ENCODE peak calls at places on chromosome 19, in nine cellular contexts. P is fibroblast of pulmonary artery; S is fibroblast of gingiva; D is T-cell; X is NCI-H1092; B is stimulated activated CD4-positive, alpha-beta T cell treated with anti-CD3 and anti-CD28 coated beads, TNF-alpha, amount 100 ng/mL, for 1 hour; Q is stimulated activated CD8-positive, alpha-beta memory T cell treated with anti-CD3 and anti-CD28 coated beads, Interleukin-15, amount 100 ng/mL, for 24 hours; E is 8988T; Y is breast epithelium. W is an unnamed sample.

GRCh38 chr19:7833225-7834156 is 3.5 kb downstream of the EVI5L start:
- DNase-seq in D (no peak), B (no peak), P (peak), Y (no peak), S (peak), X (no peak), E (peak), Q (no peak), W (no peak)

GRCh38 chr19:41821003-41821735 is 23.3 kb downstream of the LYPD4 start:
- DNase-seq in Y (no peak), E (peak), D (no peak), S (no peak), Q (no peak), P (peak), X (peak), B (no peak), W (no peak)

GRCh38 chr19:3186377-3186688 is 603 bp downstream of the NCLN start:
- DNase-seq in Y (no peak), P (no peak), B (no peak), Q (no peak), D (no peak), X (no peak), E (no peak), S (no peak), W (no peak)

GRCh38 chr19:6229951-6230712 is 49.6 kb downstream of the MLLT1 start:
- DNase-seq in D (no peak), E (no peak), B (no peak), X (no peak), S (no peak), P (no peak), Q (no peak), Y (no peak), W (no peak)

GRCh38 chr19:18594824-18595373 is 6.3 kb downstream of the REX1BD start:
- DNase-seq in B (no peak), X (no peak), Q (no peak), S (no peak), Y (no peak), E (peak), D (no peak), P (no peak), W (no peak)

GRCh38 chr19:23460656-23461055 is 65.4 kb upstream of the ZNF91 start:
- DNase-seq in Q (no peak), X (no peak), S (no peak), B (no peak), E (no peak), D (no peak), Y (no peak), P (no peak), W (no peak)

GRCh38 chr19:51771369-51771768 is 10.4 kb downstream of the FPR2 start:
- DNase-seq in E (no peak), B (no peak), P (peak), D (peak), X (no peak), S (no peak), Y (no peak), Q (no peak), W (no peak)

GRCh38 chr19:40780582-40780981 is 2.5 kb downstream of the RAB4B start:
- DNase-seq in Q (no peak), P (no peak), Y (no peak), S (no peak), E (no peak), B (no peak), D (no peak), X (no peak), W (no peak)

GRCh38 chr19:46296722-46297431 is at the start of gene HIF3A:
- DNase-seq in B (no peak), X (no peak), P (peak), Q (no peak), D (no peak), E (no peak), Y (no peak), S (no peak), W (no peak)

GRCh38 chr19:14507704-14508246 is 10.4 kb downstream of the DNAJB1 start:
- DNase-seq in Q (no peak), P (peak), S (peak), E (no peak), X (no peak), B (no peak), D (no peak), Y (no peak), W (no peak)

GRCh38 chr19:50496189-50497029 is 14.6 kb downstream of the JOSD2 start:
- DNase-seq in X (no peak), Q (no peak), P (no peak), D (no peak), S (no peak), B (no peak), Y (no peak), E (no peak), W (peak)

GRCh38 chr19:35247526-35248309 is 1.1 kb upstream of the LSR start:
- DNase-seq in S (no peak), D (peak), E (peak), Y (peak), X (no peak), Q (no peak), P (no peak), B (peak), W (no peak)

GRCh38 chr19:51524661-51525264 is 6.7 kb downstream of the SIGLEC6 start:
- DNase-seq in S (no peak), B (no peak), X (no peak), Q (no peak), E (no peak), P (no peak), D (no peak), Y (no peak), W (no peak)

GRCh38 chr19:18231775-18232174 is 5.5 kb upstream of the PDE4C start:
- DNase-seq in B (no peak), Y (no peak), E (no peak), D (no peak), P (no peak), S (no peak), X (no peak), Q (no peak), W (no peak)

GRCh38 chr19:56066152-56067023 is 54.7 kb downstream of the ZNF787 start:
- DNase-seq in Q (peak), D (peak), E (peak), X (peak), Y (peak), S (peak), B (peak), P (peak), W (peak)

GRCh38 chr19:44889830-44890365 is 1.2 kb upstream of the TOMM40 start:
- DNase-seq in Y (no peak), B (no peak), P (no peak), X (no peak), Q (no peak), E (no peak), D (no peak), S (no peak), W (no peak)

GRCh38 chr19:56105090-56105701 is 15.9 kb downstream of the ZNF787 start:
- DNase-seq in S (peak), P (peak), E (peak), B (peak), Y (peak), X (peak), D (peak), Q (peak), W (peak)

GRCh38 chr19:32265991-32266390 is 79.4 kb upstream of the ZNF507 start:
- DNase-seq in P (no peak), S (no peak), D (no peak), Y (no peak), X (no peak), E (no peak), Q (no peak), B (no peak), W (no peak)

GRCh38 chr19:6213696-6214585 is 65.8 kb downstream of the MLLT1 start:
- DNase-seq in D (no peak), Y (no peak), P (no peak), X (no peak), Q (no peak), B (no peak), S (no peak), E (peak), W (no peak)

GRCh38 chr19:29285878-29286277 is 72.9 kb upstream of the UQCRFS1 start:
- DNase-seq in E (no peak), Y (no peak), S (no peak), P (no peak), D (no peak), Q (no peak), B (no peak), X (no peak), W (no peak)

GRCh38 chr19:48391100-48392005 is at the start of gene KDELR1:
- DNase-seq in S (peak), Q (peak), Y (peak), D (no peak), E (peak), P (peak), B (peak), X (peak), W (peak)

GRCh38 chr19:15562145-15562544 is 52.9 kb upstream of the CYP4F8 start:
- DNase-seq in S (no peak), P (no peak), Q (no peak), E (no peak), D (no peak), B (no peak), X (no peak), Y (no peak), W (no peak)

GRCh38 chr19:40822161-40822560 is 23.2 kb downstream of the EGLN2 start:
- DNase-seq in S (no peak), P (no peak), B (no peak), Y (no peak), D (no peak), Q (no peak), X (no peak), E (no peak), W (no peak)

GRCh38 chr19:29245221-29245620 is 32.3 kb upstream of the UQCRFS1 start:
- DNase-seq in S (no peak), B (no peak), Q (no peak), E (no peak), D (no peak), Y (no peak), X (peak), P (peak), W (no peak)

GRCh38 chr19:383922-384800 is 24.8 kb downstream of the C2CD4C start:
- DNase-seq in X (no peak), P (peak), S (no peak), D (no peak), E (no peak), Q (no peak), B (no peak), Y (peak), W (no peak)

GRCh38 chr19:48424694-48425219 is 21.0 kb upstream of the GRWD1 start:
- DNase-seq in D (no peak), Q (no peak), P (peak), Y (no peak), S (no peak), X (no peak), B (no peak), E (peak), W (no peak)

GRCh38 chr19:39483141-39483540 is 2.5 kb downstream of the TIMM50 start:
- DNase-seq in E (no peak), D (no peak), B (no peak), Q (no peak), S (no peak), X (no peak), Y (no peak), P (no peak), W (no peak)

GRCh38 chr19:47369923-47370625 is 21.0 kb downstream of the DHX34 start:
- DNase-seq in X (no peak), P (peak), Q (no peak), Y (no peak), E (no peak), D (peak), B (no peak), S (peak), W (no peak)

GRCh38 chr19:50461066-50461875 is 15.0 kb upstream of the EMC10 start:
- DNase-seq in P (peak), E (peak), S (peak), Y (peak), X (no peak), Q (peak), D (peak), B (peak), W (no peak)

GRCh38 chr19:29858000-29858596 is 46.3 kb downstream of the CCNE1 start:
- DNase-seq in X (no peak), B (no peak), Y (no peak), E (no peak), D (no peak), S (no peak), Q (no peak), P (no peak), W (no peak)

GRCh38 chr19:9523885-9524474 is 14.5 kb downstream of the ZNF426 start:
- DNase-seq in S (no peak), Q (no peak), X (no peak), B (no peak), E (no peak), Y (no peak), P (peak), D (no peak), W (no peak)

GRCh38 chr19:4442846-4443146 is 14.8 kb downstream of the UBXN6 start:
- DNase-seq in S (no peak), Q (no peak), P (no peak), E (no peak), B (no peak), X (no peak), D (no peak), Y (no peak), W (no peak)

GRCh38 chr19:5036733-5037681 is 68.1 kb downstream of the KDM4B start:
- DNase-seq in D (no peak), Y (no peak), S (peak), E (no peak), P (peak), X (peak), Q (no peak), B (no peak), W (no peak)

GRCh38 chr19:4077800-4078683 is 11.3 kb upstream of the ZBTB7A start:
- DNase-seq in S (peak), P (no peak), Y (peak), E (no peak), D (no peak), Q (no peak), B (no peak), X (no peak), W (no peak)

GRCh38 chr19:16076958-16077611 is 790 bp downstream of the TPM4 start:
- DNase-seq in X (peak), D (no peak), P (no peak), Q (no peak), B (no peak), Y (peak), E (no peak), S (no peak), W (no peak)

GRCh38 chr19:3236272-3236671 is 11.8 kb downstream of the CELF5 start:
- DNase-seq in Y (no peak), D (no peak), Q (no peak), E (no peak), B (no peak), X (no peak), P (no peak), S (no peak), W (no peak)

GRCh38 chr19:49064029-49064629 is 489 bp downstream of the NTF4 start:
- DNase-seq in X (no peak), Y (peak), E (peak), B (no peak), P (no peak), Q (no peak), S (no peak), D (no peak), W (no peak)

GRCh38 chr19:48342841-48343540 is 17.6 kb downstream of the EMP3 start:
- DNase-seq in Q (no peak), Y (no peak), P (peak), S (no peak), D (no peak), X (no peak), E (no peak), B (no peak), W (no peak)

GRCh38 chr19:54073829-54074228 is 7.3 kb downstream of the TARM1 start:
- DNase-seq in P (no peak), X (no peak), D (no peak), E (no peak), S (no peak), B (no peak), Y (no peak), Q (no peak), W (no peak)